ENCODE peak calls at places on chromosomes 4 and X, in four cellular contexts. One of them, this sample, is unnamed.

GRCh38 chr4:89724716-89725115 is 112.2 kb downstream of the SNCA start:
- DNase-seq in GM12878: no peak
- DNase-seq in HepG2: no peak
- DNase-seq in SK-N-SH: no peak
- DNase-seq in this sample: no peak

GRCh38 chr4:170853422-170854021 is 763.8 kb upstream of the AADAT start:
- DNase-seq in HepG2: peak
- DNase-seq in GM12878: peak
- DNase-seq in SK-N-SH: peak
- DNase-seq in this sample: no peak

GRCh38 chrX:121958886-121959285 is 911.5 kb downstream of the GLUD2 start:
- DNase-seq in GM12878: no peak
- DNase-seq in SK-N-SH: no peak
- DNase-seq in HepG2: no peak
- DNase-seq in this sample: no peak

GRCh38 chr4:26441110-26441509 is 49.2 kb downstream of the CCKAR start:
- DNase-seq in HepG2: peak
- DNase-seq in GM12878: no peak
- DNase-seq in SK-N-SH: no peak
- DNase-seq in this sample: no peak

GRCh38 chr4:46844325-46844917 is 64.6 kb downstream of the COX7B2 start:
- DNase-seq in HepG2: peak
- DNase-seq in SK-N-SH: peak
- DNase-seq in GM12878: peak
- DNase-seq in this sample: peak

GRCh38 chr4:105605493-105605892 is 53.1 kb downstream of the ARHGEF38 start:
- DNase-seq in HepG2: no peak
- DNase-seq in SK-N-SH: no peak
- DNase-seq in GM12878: no peak
- DNase-seq in this sample: no peak

GRCh38 chr4:169270156-169270809 is 473 bp downstream of the SH3RF1 start:
- DNase-seq in GM12878: no peak
- DNase-seq in SK-N-SH: peak
- DNase-seq in HepG2: no peak
- DNase-seq in this sample: peak

GRCh38 chrX:150942958-150943594 is 40.1 kb upstream of the HMGB3 start:
- DNase-seq in GM12878: no peak
- DNase-seq in HepG2: no peak
- DNase-seq in SK-N-SH: no peak
- DNase-seq in this sample: no peak

GRCh38 chr4:74543247-74543670 is 98.3 kb downstream of the AREG start:
- DNase-seq in SK-N-SH: no peak
- DNase-seq in HepG2: no peak
- DNase-seq in GM12878: peak
- DNase-seq in this sample: no peak

GRCh38 chr4:7332216-7333023 is 102.3 kb downstream of the PSAPL1 start:
- DNase-seq in HepG2: no peak
- DNase-seq in GM12878: no peak
- DNase-seq in SK-N-SH: no peak
- DNase-seq in this sample: peak

GRCh38 chr4:67394771-67395310 is 150.5 kb downstream of the CENPC start:
- DNase-seq in GM12878: no peak
- DNase-seq in SK-N-SH: no peak
- DNase-seq in HepG2: no peak
- DNase-seq in this sample: no peak

GRCh38 chrX:120299928-120300327 is 11.3 kb downstream of the TMEM255A start:
- DNase-seq in HepG2: peak
- DNase-seq in GM12878: no peak
- DNase-seq in SK-N-SH: no peak
- DNase-seq in this sample: peak
- H3K4me2 ChIP-seq in HepG2: peak
- H3K4me2 ChIP-seq in GM12878: no peak
- H3K4me2 ChIP-seq in SK-N-SH: no peak
- H3K4me2 ChIP-seq in this sample: no peak

DNA sequence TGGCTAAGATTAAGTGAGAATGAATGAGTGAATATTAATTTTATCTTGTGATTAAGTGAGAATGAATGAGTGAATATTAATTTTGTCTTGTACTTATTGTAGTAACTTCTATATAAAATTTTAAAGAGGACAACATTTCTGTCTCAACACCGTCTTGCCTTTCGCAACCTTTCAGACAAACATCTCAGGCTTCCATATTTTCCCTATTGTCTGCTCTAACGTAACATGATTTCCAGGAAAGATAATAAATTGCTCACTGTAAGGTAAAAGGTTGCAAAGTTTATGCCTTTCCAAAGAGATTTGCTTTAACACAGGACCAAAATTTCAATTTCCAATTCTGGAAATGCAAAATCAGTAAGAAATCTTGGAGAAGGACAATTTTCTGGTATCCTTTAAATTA is 41.7 kb upstream of the SLC39A8 start:
- DNase-seq in SK-N-SH: no peak
- DNase-seq in HepG2: no peak
- DNase-seq in GM12878: no peak
- DNase-seq in this sample: no peak
- TF ChIP-seq PBX3 in SK-N-SH: no peak
- TF ChIP-seq PBX3 in HepG2: no peak
- TF ChIP-seq PBX3 in GM12878: no peak
- TF ChIP-seq PBX3 in this sample: no peak

GRCh38 chr4:22187203-22187835 is 238.7 kb upstream of the KCNIP4 start:
- DNase-seq in SK-N-SH: no peak
- DNase-seq in HepG2: no peak
- DNase-seq in GM12878: no peak
- DNase-seq in this sample: no peak
- H3K4me2 ChIP-seq in SK-N-SH: no peak
- H3K4me2 ChIP-seq in HepG2: no peak
- H3K4me2 ChIP-seq in GM12878: no peak
- H3K4me2 ChIP-seq in this sample: no peak

GRCh38 chrX:24479924-24480722 is 15.0 kb downstream of the PDK3 start:
- DNase-seq in GM12878: peak
- DNase-seq in SK-N-SH: no peak
- DNase-seq in HepG2: no peak
- DNase-seq in this sample: no peak
- TF ChIP-seq PBX3 in GM12878: no peak
- TF ChIP-seq PBX3 in SK-N-SH: no peak
- TF ChIP-seq PBX3 in HepG2: no peak
- TF ChIP-seq PBX3 in this sample: no peak